ENCODE peak calls at places on chromosome 19, in four cellular contexts. E, N, U and A are unnamed samples.

GRCh38 chr19:16739546-16739945 is 19.9 kb downstream of the NWD1 start:
- DNase-seq in E (peak; percentile 18), N (no peak), U (no peak), A (no peak)

GRCh38 chr19:56538761-56539263 is at the start of gene ZFP28:
- DNase-seq in E (no peak), N (peak; percentile 85), U (peak; percentile 81), A (no peak)

GRCh38 chr19:34254552-34255432 is at the start of gene GARRE1:
- DNase-seq in E (peak; percentile 63), N (peak; percentile 50), U (peak; percentile 74), A (peak; percentile 15)

GRCh38 chr19:51772977-51773376 is 12.0 kb downstream of the FPR2 start:
- DNase-seq in E (no peak), N (no peak), U (no peak), A (no peak)

GRCh38 chr19:54448037-54448773 is 794 bp upstream of the LENG8 start:
- DNase-seq in E (peak; percentile 72), N (peak; percentile 57), U (peak; percentile 2), A (no peak)

GRCh38 chr19:10260141-10260584 is 8.1 kb downstream of the MRPL4 start:
- DNase-seq in E (no peak), N (no peak), U (no peak), A (no peak)

GRCh38 chr19:33562636-33563035 is 41.0 kb upstream of the PEPD start:
- DNase-seq in E (no peak), N (no peak), U (no peak), A (no peak)

GRCh38 chr19:49779731-49780578 is 13.2 kb downstream of the AP2A1 start:
- DNase-seq in E (no peak), N (no peak), U (no peak), A (no peak)

GRCh38 chr19:18310118-18310909 is 12.6 kb downstream of the LSM4 start:
- DNase-seq in E (no peak), N (no peak), U (no peak), A (no peak)

GRCh38 chr19:12750851-12751250 is 740 bp upstream of the BEST2 start:
- DNase-seq in E (no peak), N (no peak), U (no peak), A (no peak)

GRCh38 chr19:1503089-1503924 is 9.5 kb downstream of the ADAMTSL5 start:
- DNase-seq in E (peak; percentile 40), N (peak; percentile 66), U (peak; percentile 45), A (peak; percentile 53)

GRCh38 chr19:28603453-28603852 is 609.5 kb downstream of the UQCRFS1 start:
- DNase-seq in E (no peak), N (no peak), U (no peak), A (no peak)

GRCh38 chr19:45895519-45895972 is 6.9 kb downstream of the MYPOP start:
- DNase-seq in E (no peak), N (no peak), U (no peak), A (no peak)

GRCh38 chr19:13463296-13463695 is 43.0 kb downstream of the CACNA1A start:
- DNase-seq in E (peak; percentile 26), N (no peak), U (no peak), A (no peak)

GRCh38 chr19:44580366-44580895 is 32.9 kb upstream of the IGSF23 start:
- DNase-seq in E (no peak), N (no peak), U (no peak), A (no peak)

GRCh38 chr19:53813996-53814395 is 10.1 kb downstream of the NLRP12 start:
- DNase-seq in E (peak; percentile 46), N (no peak), U (no peak), A (no peak)

GRCh38 chr19:37999309-38000213 is 92.6 kb downstream of the SIPA1L3 start:
- DNase-seq in E (peak; percentile 100), N (peak; percentile 79), U (no peak), A (no peak)

GRCh38 chr19:18675779-18676178 is 7.7 kb upstream of the CRTC1 start:
- DNase-seq in E (peak; percentile 30), N (no peak), U (no peak), A (no peak)

GRCh38 chr19:33814181-33815165 is 17.8 kb downstream of the KCTD15 start:
- DNase-seq in E (no peak), N (no peak), U (no peak), A (no peak)